ENCODE peak calls at places on chromosome 15, in seven cellular contexts. B is COR-L47; F is GM04504; T is T-helper 2 cell; D is aorta; U is activated T-helper 9 cell treated with anti-CD3 and anti-CD28 coated beads, Interleukin-2, amount 50 U/mL, for 16 hours; I is NCI-H2171 treated with DMSO at 0.1 percent for 48 hours. J is an unnamed sample.

GRCh38 chr15:78040653-78041244 is 36.8 kb downstream of the TBC1D2B start:
- DNase-seq in B (no peak), F (no peak), T (no peak), D (no peak), U (no peak), I (no peak), J (no peak)

GRCh38 chr15:65421360-65422215 is 1.2 kb downstream of the IGDCC4 start:
- DNase-seq in B (no peak), F (no peak), T (no peak), D (peak), U (no peak), I (no peak), J (peak)

GRCh38 chr15:28098766-28099554 is at the start of gene OCA2:
- DNase-seq in B (no peak), F (no peak), T (peak), D (peak), U (peak), I (peak), J (no peak)

GRCh38 chr15:33623010-33623409 is 312.2 kb downstream of the RYR3 start:
- DNase-seq in B (no peak), F (no peak), T (no peak), D (no peak), U (no peak), I (no peak), J (no peak)

GRCh38 chr15:73941044-73941443 is 14.8 kb downstream of the LOXL1 start:
- DNase-seq in B (no peak), F (peak), T (no peak), D (peak), U (no peak), I (no peak), J (no peak)

GRCh38 chr15:56325186-56325585 is 40.0 kb upstream of the TEX9 start:
- DNase-seq in B (no peak), F (peak), T (no peak), D (no peak), U (no peak), I (no peak), J (no peak)

GRCh38 chr15:67146875-67147381 is 81.5 kb downstream of the SMAD3 start:
- DNase-seq in B (no peak), F (no peak), T (no peak), D (peak), U (no peak), I (no peak), J (peak)

GRCh38 chr15:75468908-75469307 is 17.4 kb upstream of the SIN3A start:
- DNase-seq in B (no peak), F (no peak), T (no peak), D (no peak), U (no peak), I (no peak), J (no peak)

GRCh38 chr15:93942140-93942808 is 289.1 kb upstream of the MCTP2 start:
- DNase-seq in B (peak), F (no peak), T (no peak), D (no peak), U (no peak), I (peak), J (no peak)

GRCh38 chr15:71651750-71652186 is 158.6 kb upstream of the NR2E3 start:
- DNase-seq in B (peak), F (no peak), T (no peak), D (no peak), U (no peak), I (peak), J (no peak)

GRCh38 chr15:66253296-66253642 is 281 bp downstream of the MEGF11 start:
- DNase-seq in B (peak), F (no peak), T (no peak), D (no peak), U (no peak), I (no peak), J (no peak)

GRCh38 chr15:34799149-34799824 is 3.9 kb upstream of the ACTC1 start:
- DNase-seq in B (peak), F (no peak), T (no peak), D (peak), U (no peak), I (peak), J (no peak)

GRCh38 chr15:61654918-61655317 is 405.3 kb downstream of the VPS13C start:
- DNase-seq in B (no peak), F (no peak), T (no peak), D (no peak), U (no peak), I (no peak), J (no peak)

GRCh38 chr15:43939070-43939469 is 112.3 kb downstream of the WDR76 start:
- DNase-seq in B (peak), F (no peak), T (no peak), D (no peak), U (no peak), I (no peak), J (no peak)

GRCh38 chr15:31347067-31347975 is 20.7 kb downstream of the KLF13 start:
- DNase-seq in B (no peak), F (no peak), T (peak), D (no peak), U (peak), I (no peak), J (no peak)

GRCh38 chr15:73385205-73385604 is 16.4 kb upstream of the HCN4 start:
- DNase-seq in B (no peak), F (no peak), T (no peak), D (no peak), U (no peak), I (no peak), J (no peak)

GRCh38 chr15:38945551-38946298 is 381.1 kb upstream of the RASGRP1 start:
- DNase-seq in B (no peak), F (no peak), T (no peak), D (no peak), U (no peak), I (no peak), J (no peak)

GRCh38 chr15:80177151-80177550 is 24.4 kb downstream of the FAH start:
- DNase-seq in B (no peak), F (no peak), T (no peak), D (no peak), U (no peak), I (no peak), J (no peak)

GRCh38 chr15:69834256-69834655 is 263.5 kb downstream of the TLE3 start:
- DNase-seq in B (no peak), F (no peak), T (no peak), D (no peak), U (no peak), I (no peak), J (no peak)